ENCODE peak calls at places on chromosomes 6 and 20, in seven cellular contexts. X is astrocyte of the spinal cord, U is lung, V is neuronal stem cell, B is foreskin fibroblast, T is fibroblast of lung, D is NB4. A is an unnamed sample.

GRCh38 chr6:158787395-158787794 is 31.8 kb downstream of the EZR start:
- DNase-seq in B (no peak), U (no peak), D (no peak), T (no peak), V (no peak), X (no peak), A (no peak)

GRCh38 chr6:53679446-53679933 is 13.9 kb upstream of the KLHL31 start:
- DNase-seq in D (peak; percentile 28), X (peak; percentile 54), U (no peak), T (peak; percentile 46), V (no peak), B (peak; percentile 27), A (no peak)

GRCh38 chr6:13272131-13273046 is 55.9 kb downstream of the TBC1D7 start:
- DNase-seq in X (no peak), V (no peak), D (peak; percentile 94), B (no peak), U (peak; percentile 51), T (peak; percentile 63), A (no peak)

GRCh38 chr20:60228255-60228654 is 270.0 kb downstream of the CDH26 start:
- DNase-seq in U (no peak), X (no peak), D (peak; percentile 86), B (no peak), V (no peak), T (no peak), A (no peak)

GRCh38 chr20:52484438-52484837 is 292.9 kb upstream of the ZFP64 start:
- DNase-seq in X (peak; percentile 24), T (peak; percentile 90), U (no peak), V (no peak), D (no peak), B (peak; percentile 1), A (peak; percentile 14)

GRCh38 chr6:149140910-149141290 is 176.6 kb upstream of the TAB2 start:
- DNase-seq in B (no peak), D (no peak), T (no peak), V (no peak), X (no peak), U (no peak), A (no peak)

GRCh38 chr6:108966855-108967755 is 118.9 kb downstream of the ARMC2 start:
- DNase-seq in T (peak; percentile 65), B (peak; percentile 69), V (peak; percentile 46), X (peak; percentile 28), D (peak; percentile 93), U (peak; percentile 37), A (no peak)

GRCh38 chr6:93222071-93222851 is 197.1 kb downstream of the EPHA7 start:
- DNase-seq in V (no peak), B (no peak), D (no peak), T (no peak), X (no peak), U (no peak), A (no peak)

GRCh38 chr20:58696411-58696961 is 3.9 kb downstream of the NPEPL1 start:
- DNase-seq in B (no peak), T (no peak), V (no peak), X (no peak), U (no peak), D (no peak), A (no peak)

GRCh38 chr6:38068854-38069253 is 249.3 kb downstream of the ZFAND3 start:
- DNase-seq in X (no peak), V (no peak), U (no peak), B (peak; percentile 31), T (no peak), D (no peak), A (no peak)

GRCh38 chr6:147506704-147507114 is 1.8 kb upstream of the SAMD5 start:
- DNase-seq in B (peak; percentile 84), V (peak; percentile 51), U (peak; percentile 69), D (peak; percentile 61), T (peak; percentile 40), X (peak; percentile 50), A (no peak)

GRCh38 chr6:27836080-27836782 is 76.0 kb downstream of the OR2B2 start:
- DNase-seq in D (peak; percentile 25), X (no peak), U (no peak), T (no peak), V (no peak), B (no peak), A (no peak)

GRCh38 chr6:41189968-41190367 is 11.0 kb downstream of the TREML2 start:
- DNase-seq in D (no peak), T (no peak), B (no peak), U (no peak), X (no peak), V (no peak), A (no peak)

GRCh38 chr6:155125916-155126315 is 130.8 kb downstream of the TIAM2 start:
- DNase-seq in B (peak; percentile 86), X (peak; percentile 63), T (peak; percentile 80), V (no peak), D (no peak), U (no peak), A (peak; percentile 15)

GRCh38 chr20:11271319-11271718 is 597.5 kb upstream of the JAG1 start:
- DNase-seq in V (peak; percentile 76), B (no peak), U (no peak), D (no peak), T (no peak), X (no peak), A (no peak)

DNA sequence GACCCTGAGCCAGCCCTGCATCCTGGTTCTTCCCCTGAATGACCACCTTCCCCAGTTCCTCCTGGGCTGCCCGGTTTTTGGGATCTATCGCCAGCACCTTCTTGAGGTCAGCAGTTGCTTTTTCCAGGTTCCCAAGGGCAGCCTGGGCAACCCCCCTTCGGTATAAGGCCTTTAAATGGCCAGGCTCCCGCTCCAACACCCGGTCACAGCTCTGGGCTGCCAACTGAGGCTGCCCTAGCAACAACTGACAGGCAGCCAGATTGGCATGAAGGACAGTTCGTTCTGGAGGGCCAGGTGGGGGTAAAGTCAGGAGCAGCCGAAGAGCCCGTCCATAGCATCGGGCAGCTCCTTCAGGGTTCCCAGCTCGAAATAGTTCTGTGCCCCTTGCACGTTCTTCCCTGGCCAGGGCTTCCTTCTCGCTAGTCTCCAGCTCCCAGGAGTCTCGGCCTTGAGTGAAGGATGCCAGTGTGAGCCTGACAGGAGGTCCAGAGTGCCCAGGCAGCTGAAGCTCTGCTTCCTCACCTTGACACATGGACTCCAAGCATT is 778 bp upstream of the ATF6B start:
- DNase-seq in X (no peak), D (no peak), B (no peak), V (no peak), U (no peak), T (no peak), A (no peak)
- H3K4me3 ChIP-seq in X (peak overlapping the region; percentile 69), D (peak overlapping the region; percentile 88), B (peak overlapping the region; percentile 67), V (no peak overlapping the region), U (no peak overlapping the region), T (peak overlapping the region; percentile 75), A (peak overlapping the region; percentile 80)

DNA sequence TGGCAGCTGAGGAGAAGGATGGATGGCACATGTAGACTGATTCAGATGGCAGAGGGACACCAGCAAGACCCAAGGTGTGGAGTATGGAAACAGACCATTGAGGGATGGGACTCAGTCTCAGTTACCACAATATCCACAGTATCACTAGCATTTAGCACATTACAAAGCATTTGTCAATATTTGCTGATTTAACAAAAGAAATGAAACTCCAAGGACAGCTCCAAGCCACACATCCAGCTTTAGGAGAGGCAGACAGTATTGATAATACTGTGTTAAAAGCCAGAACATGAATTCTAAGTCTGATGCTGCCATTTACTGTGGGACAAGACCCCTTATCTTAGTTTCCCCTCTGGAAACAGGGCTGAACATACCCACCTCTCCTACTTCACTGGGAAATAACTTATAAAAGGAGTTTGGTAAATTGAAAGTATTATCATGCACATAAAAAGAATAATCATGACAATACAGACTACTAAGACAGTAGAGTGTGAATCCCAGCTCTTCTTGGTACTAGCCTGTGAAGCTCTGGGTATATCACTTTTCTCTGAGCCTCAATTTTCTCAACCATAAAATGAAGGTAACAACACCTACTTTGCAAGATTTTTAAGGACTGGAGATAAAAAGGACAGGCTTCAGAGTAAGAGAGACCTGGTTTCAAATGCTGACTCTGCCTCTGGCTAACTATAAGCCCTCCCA is 11.1 kb downstream of the BCL2L1 start:
- DNase-seq in X (no peak), V (no peak), U (no peak), T (no peak), B (no peak), D (no peak), A (no peak)
- H3K4me3 ChIP-seq in X (no peak overlapping the region), V (no peak overlapping the region), U (no peak overlapping the region), T (no peak overlapping the region), B (no peak overlapping the region), D (no peak overlapping the region), A (no peak overlapping the region)

GRCh38 chr20:3163099-3164042 is 3.7 kb upstream of the FASTKD5 start:
- DNase-seq in V (no peak), T (no peak), D (no peak), X (no peak), B (no peak), U (no peak), A (no peak)

GRCh38 chr20:3162080-3162611 is 2.5 kb upstream of the FASTKD5 start:
- DNase-seq in T (no peak), V (no peak), B (no peak), D (no peak), U (no peak), X (no peak), A (no peak)

GRCh38 chr20:3165473-3166337 is 6.0 kb upstream of the FASTKD5 start:
- DNase-seq in U (no peak), V (no peak), B (peak; percentile 68), X (peak; percentile 14), T (peak; percentile 16), D (no peak), A (peak; percentile 33)

GRCh38 chr20:3164763-3165410 is 5.2 kb upstream of the FASTKD5 start:
- DNase-seq in V (no peak), X (no peak), B (no peak), T (no peak), D (no peak), U (no peak), A (no peak)

DNA sequence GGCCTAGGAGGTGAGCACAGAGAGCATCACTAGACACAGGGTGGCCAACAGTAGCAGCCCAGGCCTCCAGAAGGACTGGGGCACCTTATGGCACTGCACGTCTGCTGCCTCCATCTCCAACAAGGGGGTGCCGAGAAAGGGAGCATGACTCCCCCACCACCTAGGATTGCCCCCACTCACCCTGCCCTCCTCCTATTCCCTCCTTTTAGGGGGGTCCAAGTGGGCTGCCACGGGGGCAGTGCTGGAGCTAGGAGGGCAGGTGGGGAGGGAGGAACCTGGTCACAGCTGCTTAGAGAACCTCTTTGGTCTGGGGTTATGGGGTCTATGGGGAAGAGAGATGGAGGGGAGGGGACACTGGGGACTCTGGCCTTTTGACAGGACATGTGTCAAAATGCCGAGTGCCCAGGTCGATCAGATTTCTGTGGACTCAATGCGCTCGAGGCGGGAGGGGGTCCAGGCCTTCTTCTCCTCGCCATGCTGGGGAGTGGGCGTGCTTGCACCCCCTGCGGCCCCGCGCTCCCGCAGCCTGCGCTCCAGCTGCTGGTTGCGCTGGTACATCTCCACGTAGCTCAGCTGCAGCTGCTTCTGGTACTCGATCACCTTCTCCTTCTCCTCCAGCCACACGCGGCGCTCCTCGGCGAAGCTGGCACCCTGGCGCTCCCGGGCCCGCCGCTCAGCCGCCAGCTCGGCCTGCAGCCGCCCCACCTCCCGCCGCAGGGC is 4.5 kb upstream of the FASTKD5 start:
- DNase-seq in U (no peak), T (no peak), V (no peak), B (no peak), D (no peak), X (no peak), A (no peak)
- H3K4me3 ChIP-seq in U (no peak overlapping the region), T (no peak overlapping the region), V (no peak overlapping the region), B (no peak overlapping the region), D (no peak overlapping the region), X (no peak overlapping the region), A (no peak overlapping the region)

DNA sequence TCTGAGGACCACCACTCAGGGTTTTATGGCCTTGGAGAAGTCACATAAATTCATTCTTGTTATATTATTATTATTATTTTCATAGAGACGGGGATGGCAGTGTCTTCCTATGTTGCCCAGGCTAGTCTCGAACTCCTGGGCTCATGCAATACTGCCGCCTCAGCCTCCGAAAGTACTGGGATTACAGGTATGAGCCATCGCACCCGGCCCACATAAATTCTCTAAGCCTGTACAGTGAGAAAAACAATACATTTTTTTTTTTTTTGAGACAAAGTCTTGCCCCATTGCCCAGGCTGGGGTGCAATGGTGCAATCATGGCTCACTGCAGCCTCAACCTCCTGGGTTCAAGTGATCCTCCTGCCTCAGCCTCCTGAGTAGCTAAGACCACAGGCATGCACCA is 753 bp upstream of the FASTKD5 start:
- DNase-seq in T (no peak), D (no peak), B (no peak), X (no peak), U (no peak), V (no peak), A (no peak)
- H3K4me3 ChIP-seq in T (peak overlapping the region; percentile 98), D (peak overlapping the region; percentile 98), B (no peak overlapping the region), X (peak overlapping the region; percentile 76), U (no peak overlapping the region), V (no peak overlapping the region), A (no peak overlapping the region)

A was measured in skeletal muscle cell.